ENCODE peak calls at places on chromosome 14, in ten cellular contexts. C is AG08396; J is NCI-H187 treated with DMSO at 0.1 percent for 48 hours; P is EL; Z is Ammon's horn; V is stimulated activated CD4-positive, alpha-beta T cell treated with anti-CD3 and anti-CD28 coated beads, Interleukin-12 subunit alpha, Interleukin-12 subunit beta, amount 100 ng/mL, for 4 hours; I is NCI-H2029; G is IMR-90; S is Calu3; L is SW480. T is an unnamed sample.

GRCh38 chr14:54562334-54562733 is 4.6 kb upstream of the SAMD4A start:
- DNase-seq in P (peak), Z (no peak), C (peak), V (no peak), G (peak), S (no peak), L (no peak), I (no peak), J (peak), T (no peak)

GRCh38 chr14:67251573-67252226 is 10.5 kb downstream of the PALS1 start:
- DNase-seq in S (peak), G (peak), Z (no peak), P (peak), L (peak), V (no peak), C (no peak), J (no peak), I (no peak), T (no peak)

GRCh38 chr14:36511981-36512584 is 7.9 kb downstream of the NKX2-1 start:
- DNase-seq in L (no peak), C (no peak), J (no peak), G (no peak), Z (no peak), S (no peak), P (no peak), V (no peak), I (no peak), T (no peak)

GRCh38 chr14:101025131-101025530 is 121.6 kb upstream of the RTL1 start:
- DNase-seq in V (no peak), C (no peak), G (no peak), S (no peak), Z (no peak), L (no peak), J (no peak), I (no peak), P (no peak), T (no peak)

GRCh38 chr14:106204063-106204462 is 677.7 kb downstream of the TMEM121 start:
- DNase-seq in S (no peak), I (no peak), V (no peak), L (no peak), C (no peak), J (no peak), G (no peak), Z (no peak), P (no peak), T (no peak)

GRCh38 chr14:49893309-49894213 is 679 bp downstream of the ARF6 start:
- DNase-seq in P (peak), J (no peak), Z (peak), G (no peak), S (peak), I (peak), C (peak), L (peak), V (peak), T (no peak)

GRCh38 chr14:104399432-104400155 is 180.0 kb upstream of the C14orf180 start:
- DNase-seq in V (no peak), C (no peak), J (no peak), G (no peak), I (no peak), P (no peak), Z (no peak), L (peak), S (no peak), T (no peak)

GRCh38 chr14:104262515-104263514 is 124.4 kb downstream of the KIF26A start:
- DNase-seq in Z (no peak), V (no peak), J (no peak), G (no peak), C (no peak), S (no peak), P (no peak), L (no peak), I (no peak), T (no peak)

GRCh38 chr14:91295851-91296796 is 51.6 kb upstream of the GPR68 start:
- DNase-seq in C (no peak), Z (no peak), P (no peak), J (no peak), L (no peak), I (no peak), G (no peak), V (no peak), S (no peak), T (no peak)

GRCh38 chr14:93055651-93056115 is 60.0 kb downstream of the ITPK1 start:
- DNase-seq in C (no peak), V (no peak), J (no peak), G (no peak), I (no peak), Z (no peak), L (no peak), P (no peak), S (no peak), T (no peak)

GRCh38 chr14:52325126-52325525 is 11.0 kb downstream of the PTGER2 start:
- DNase-seq in C (no peak), V (no peak), I (no peak), S (no peak), P (no peak), Z (no peak), L (no peak), J (no peak), G (peak), T (no peak)

GRCh38 chr14:52131640-52132320 is 62.9 kb upstream of the NID2 start:
- DNase-seq in S (peak), I (peak), J (peak), Z (peak), L (peak), P (peak), C (peak), G (peak), V (peak), T (peak)

GRCh38 chr14:39406560-39406959 is 25.7 kb downstream of the FBXO33 start:
- DNase-seq in C (no peak), S (no peak), V (no peak), J (no peak), Z (no peak), I (no peak), L (no peak), G (no peak), P (no peak), T (no peak)

GRCh38 chr14:73780896-73781295 is 66.7 kb upstream of the PNMA1 start:
- DNase-seq in L (no peak), G (no peak), S (no peak), C (no peak), P (no peak), I (no peak), V (no peak), Z (no peak), J (no peak), T (no peak)

GRCh38 chr14:34562776-34563150 is 23.3 kb upstream of the EAPP start:
- DNase-seq in J (no peak), P (no peak), V (no peak), I (no peak), G (no peak), Z (no peak), S (no peak), C (no peak), L (no peak), T (peak)

GRCh38 chr14:103533137-103533998 is 4.4 kb downstream of the TRMT61A start:
- DNase-seq in I (no peak), C (no peak), S (no peak), Z (no peak), V (no peak), G (no peak), L (no peak), P (no peak), J (no peak), T (no peak)

GRCh38 chr14:41986083-41986645 is 379.5 kb downstream of the LRFN5 start:
- DNase-seq in P (no peak), J (no peak), I (no peak), V (no peak), G (no peak), L (no peak), Z (no peak), S (no peak), C (no peak), T (no peak)

GRCh38 chr14:61197416-61197815 is 83.7 kb downstream of the TMEM30B start:
- DNase-seq in S (no peak), V (no peak), C (no peak), J (no peak), Z (no peak), G (no peak), I (no peak), P (no peak), L (no peak), T (no peak)

GRCh38 chr14:52369305-52369781 is 55.2 kb downstream of the PTGER2 start:
- DNase-seq in C (peak), J (no peak), I (no peak), V (no peak), Z (no peak), S (no peak), P (peak), L (peak), G (peak), T (no peak)

T was measured in HepG2.